ENCODE peak calls at places on chromosomes 2 and 18, in nine cellular contexts. One of them, this sample, is unnamed.

GRCh38 chr2:99481941-99482340 is 7.9 kb downstream of the REV1 start:
- DNase-seq in CD8-positive, alpha-beta memory T cell: no peak
- DNase-seq in foreskin keratinocyte: peak; percentile 54
- DNase-seq in AG04450: no peak
- DNase-seq in tibial artery: no peak
- DNase-seq in stomach: no peak
- DNase-seq in lung: no peak
- DNase-seq in PC-3: no peak
- DNase-seq in HCT116: no peak
- DNase-seq in this sample: no peak

GRCh38 chr2:52456759-52457377 is 1310.7 kb upstream of the CHAC2 start:
- DNase-seq in CD8-positive, alpha-beta memory T cell: no peak
- DNase-seq in foreskin keratinocyte: no peak
- DNase-seq in AG04450: no peak
- DNase-seq in tibial artery: no peak
- DNase-seq in stomach: no peak
- DNase-seq in lung: no peak
- DNase-seq in PC-3: no peak
- DNase-seq in HCT116: no peak
- DNase-seq in this sample: no peak

GRCh38 chr2:66003931-66004330 is 431.0 kb upstream of the MEIS1 start:
- DNase-seq in CD8-positive, alpha-beta memory T cell: no peak
- DNase-seq in foreskin keratinocyte: no peak
- DNase-seq in AG04450: no peak
- DNase-seq in tibial artery: no peak
- DNase-seq in stomach: no peak
- DNase-seq in lung: no peak
- DNase-seq in PC-3: no peak
- DNase-seq in HCT116: no peak
- DNase-seq in this sample: no peak

GRCh38 chr2:219832904-219833303 is 205.5 kb downstream of the SLC4A3 start:
- DNase-seq in CD8-positive, alpha-beta memory T cell: no peak
- DNase-seq in foreskin keratinocyte: no peak
- DNase-seq in AG04450: no peak
- DNase-seq in tibial artery: no peak
- DNase-seq in stomach: no peak
- DNase-seq in lung: no peak
- DNase-seq in PC-3: no peak
- DNase-seq in HCT116: no peak
- DNase-seq in this sample: no peak

GRCh38 chr2:109295070-109295780 is 166.2 kb downstream of the SH3RF3 start:
- DNase-seq in CD8-positive, alpha-beta memory T cell: no peak
- DNase-seq in foreskin keratinocyte: no peak
- DNase-seq in AG04450: no peak
- DNase-seq in tibial artery: no peak
- DNase-seq in stomach: no peak
- DNase-seq in lung: no peak
- DNase-seq in PC-3: no peak
- DNase-seq in HCT116: no peak
- DNase-seq in this sample: no peak

GRCh38 chr2:160505236-160505635 is 11.6 kb upstream of the RBMS1 start:
- DNase-seq in CD8-positive, alpha-beta memory T cell: no peak
- DNase-seq in foreskin keratinocyte: no peak
- DNase-seq in AG04450: no peak
- DNase-seq in tibial artery: no peak
- DNase-seq in stomach: no peak
- DNase-seq in lung: no peak
- DNase-seq in PC-3: peak; percentile 7
- DNase-seq in HCT116: no peak
- DNase-seq in this sample: no peak

GRCh38 chr2:169768262-169768995 is 30.2 kb upstream of the SSB start:
- DNase-seq in CD8-positive, alpha-beta memory T cell: peak; percentile 14
- DNase-seq in foreskin keratinocyte: no peak
- DNase-seq in AG04450: no peak
- DNase-seq in tibial artery: no peak
- DNase-seq in stomach: no peak
- DNase-seq in lung: peak; percentile 31
- DNase-seq in PC-3: no peak
- DNase-seq in HCT116: no peak
- DNase-seq in this sample: no peak

GRCh38 chr2:230602562-230603230 is 109.9 kb upstream of the CAB39 start:
- DNase-seq in CD8-positive, alpha-beta memory T cell: peak; percentile 17
- DNase-seq in foreskin keratinocyte: no peak
- DNase-seq in AG04450: no peak
- DNase-seq in tibial artery: no peak
- DNase-seq in stomach: no peak
- DNase-seq in lung: no peak
- DNase-seq in PC-3: no peak
- DNase-seq in HCT116: no peak
- DNase-seq in this sample: no peak

GRCh38 chr2:191933307-191934105 is 86.6 kb upstream of the CAVIN2 start:
- DNase-seq in CD8-positive, alpha-beta memory T cell: no peak
- DNase-seq in foreskin keratinocyte: peak; percentile 71
- DNase-seq in AG04450: peak; percentile 37
- DNase-seq in tibial artery: no peak
- DNase-seq in stomach: no peak
- DNase-seq in lung: no peak
- DNase-seq in PC-3: no peak
- DNase-seq in HCT116: no peak
- DNase-seq in this sample: no peak

GRCh38 chr2:104969564-104969963 is 68.3 kb upstream of the MRPS9 start:
- DNase-seq in CD8-positive, alpha-beta memory T cell: no peak
- DNase-seq in foreskin keratinocyte: peak; percentile 35
- DNase-seq in AG04450: no peak
- DNase-seq in tibial artery: no peak
- DNase-seq in stomach: no peak
- DNase-seq in lung: no peak
- DNase-seq in PC-3: peak; percentile 75
- DNase-seq in HCT116: peak; percentile 83
- DNase-seq in this sample: peak; percentile 8

GRCh38 chr18:58785171-58785805 is 79.4 kb upstream of the ZNF532 start:
- DNase-seq in CD8-positive, alpha-beta memory T cell: no peak
- DNase-seq in foreskin keratinocyte: peak; percentile 100
- DNase-seq in AG04450: peak; percentile 62
- DNase-seq in tibial artery: peak; percentile 23
- DNase-seq in stomach: peak; percentile 43
- DNase-seq in lung: peak; percentile 32
- DNase-seq in PC-3: peak; percentile 98
- DNase-seq in HCT116: peak; percentile 88
- DNase-seq in this sample: peak; percentile 80

GRCh38 chr18:464311-464659 is 36.2 kb downstream of the COLEC12 start:
- DNase-seq in CD8-positive, alpha-beta memory T cell: no peak
- DNase-seq in foreskin keratinocyte: no peak
- DNase-seq in AG04450: no peak
- DNase-seq in tibial artery: no peak
- DNase-seq in stomach: no peak
- DNase-seq in lung: no peak
- DNase-seq in PC-3: no peak
- DNase-seq in HCT116: no peak
- DNase-seq in this sample: no peak

DNA sequence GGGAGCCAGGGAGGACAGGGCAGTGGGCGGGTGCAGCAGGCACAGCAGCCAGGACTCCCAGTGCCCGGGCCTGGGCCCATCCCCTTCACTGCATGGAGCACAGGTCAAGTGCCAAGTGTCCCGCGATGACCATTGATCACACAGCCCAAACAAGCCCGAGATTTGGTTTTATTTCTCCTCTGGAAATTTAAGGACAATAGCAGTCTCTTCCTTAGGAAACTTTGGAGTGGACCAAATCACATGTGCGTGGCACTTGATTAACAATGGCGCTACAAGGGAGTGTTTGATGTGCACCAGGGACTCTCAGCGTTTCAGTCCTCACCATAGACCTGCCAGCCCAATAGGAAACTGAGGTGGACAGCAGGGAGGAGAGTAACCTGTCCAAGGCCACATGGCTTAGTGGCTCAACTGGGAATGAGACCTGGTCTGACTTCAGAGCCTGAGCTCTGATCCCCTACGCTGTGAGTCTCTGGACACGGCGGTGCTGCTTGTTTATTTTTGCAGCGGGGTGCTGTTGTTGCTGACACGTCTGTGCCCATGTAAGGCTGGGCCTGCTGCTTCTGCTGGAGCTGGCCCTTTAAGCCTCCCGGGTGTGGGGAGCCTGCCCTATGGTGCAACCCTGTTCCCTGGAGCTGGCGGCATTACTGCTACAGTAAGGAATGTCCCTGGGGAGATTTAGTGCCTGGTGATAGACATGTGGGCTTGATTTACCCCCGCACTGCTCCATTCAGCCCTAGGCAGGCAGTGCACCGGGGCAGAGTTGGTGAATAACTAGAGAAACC is 194.2 kb downstream of the INHBB start:
- DNase-seq in CD8-positive, alpha-beta memory T cell: no peak
- DNase-seq in foreskin keratinocyte: peak; percentile 70
- DNase-seq in AG04450: peak; percentile 76
- DNase-seq in tibial artery: peak; percentile 89
- DNase-seq in stomach: no peak
- DNase-seq in lung: peak; percentile 51
- DNase-seq in PC-3: peak; percentile 60
- DNase-seq in HCT116: no peak
- DNase-seq in this sample: peak; percentile 78
- H3K27ac ChIP-seq in CD8-positive, alpha-beta memory T cell: no peak overlapping the region
- H3K27ac ChIP-seq in foreskin keratinocyte: no peak overlapping the region
- H3K27ac ChIP-seq in AG04450: peak overlapping the region; percentile 70
- H3K27ac ChIP-seq in tibial artery: peak overlapping the region; percentile 73
- H3K27ac ChIP-seq in stomach: no peak overlapping the region
- H3K27ac ChIP-seq in lung: peak overlapping the region; percentile 20
- H3K27ac ChIP-seq in PC-3: no peak overlapping the region
- H3K27ac ChIP-seq in HCT116: no peak overlapping the region
- H3K27ac ChIP-seq in this sample: peak overlapping the region; percentile 42

GRCh38 chr18:26464128-26465011 is 84.0 kb downstream of the KCTD1 start:
- DNase-seq in CD8-positive, alpha-beta memory T cell: no peak
- DNase-seq in foreskin keratinocyte: no peak
- DNase-seq in AG04450: no peak
- DNase-seq in tibial artery: no peak
- DNase-seq in stomach: no peak
- DNase-seq in lung: no peak
- DNase-seq in PC-3: no peak
- DNase-seq in HCT116: no peak
- DNase-seq in this sample: no peak

GRCh38 chr18:26459884-26460283 is 88.5 kb downstream of the KCTD1 start:
- DNase-seq in CD8-positive, alpha-beta memory T cell: no peak
- DNase-seq in foreskin keratinocyte: no peak
- DNase-seq in AG04450: no peak
- DNase-seq in tibial artery: no peak
- DNase-seq in stomach: no peak
- DNase-seq in lung: no peak
- DNase-seq in PC-3: no peak
- DNase-seq in HCT116: no peak
- DNase-seq in this sample: no peak

GRCh38 chr18:26460449-26461091 is 87.8 kb downstream of the KCTD1 start:
- DNase-seq in CD8-positive, alpha-beta memory T cell: no peak
- DNase-seq in foreskin keratinocyte: peak; percentile 92
- DNase-seq in AG04450: no peak
- DNase-seq in tibial artery: no peak
- DNase-seq in stomach: peak; percentile 37
- DNase-seq in lung: no peak
- DNase-seq in PC-3: no peak
- DNase-seq in HCT116: no peak
- DNase-seq in this sample: peak; percentile 72

GRCh38 chr18:26461405-26461804 is 86.9 kb downstream of the KCTD1 start:
- DNase-seq in CD8-positive, alpha-beta memory T cell: no peak
- DNase-seq in foreskin keratinocyte: no peak
- DNase-seq in AG04450: no peak
- DNase-seq in tibial artery: no peak
- DNase-seq in stomach: no peak
- DNase-seq in lung: no peak
- DNase-seq in PC-3: no peak
- DNase-seq in HCT116: no peak
- DNase-seq in this sample: no peak

DNA sequence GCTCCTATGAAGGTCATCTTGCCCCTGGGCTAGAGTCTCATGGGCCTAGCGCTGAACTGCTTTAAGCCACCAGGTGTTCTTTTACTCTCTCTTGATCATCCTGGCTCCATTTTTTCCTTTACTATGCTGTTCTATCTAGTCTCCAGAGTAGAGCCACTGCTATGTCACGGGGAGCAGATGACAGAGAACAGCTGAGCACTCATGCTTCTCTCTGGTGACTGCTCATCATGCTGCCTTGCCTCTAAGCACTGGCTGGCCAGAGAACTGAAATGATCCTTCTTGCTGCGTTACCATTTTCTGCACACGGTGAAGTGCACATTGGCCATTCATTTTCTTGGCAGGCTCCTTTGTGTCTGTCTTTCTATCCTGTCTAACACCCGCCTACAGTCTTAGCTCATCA is 86.0 kb downstream of the KCTD1 start:
- DNase-seq in CD8-positive, alpha-beta memory T cell: no peak
- DNase-seq in foreskin keratinocyte: no peak
- DNase-seq in AG04450: no peak
- DNase-seq in tibial artery: no peak
- DNase-seq in stomach: no peak
- DNase-seq in lung: no peak
- DNase-seq in PC-3: no peak
- DNase-seq in HCT116: no peak
- DNase-seq in this sample: no peak
- H3K27ac ChIP-seq in CD8-positive, alpha-beta memory T cell: no peak overlapping the region
- H3K27ac ChIP-seq in foreskin keratinocyte: no peak overlapping the region
- H3K27ac ChIP-seq in AG04450: no peak overlapping the region
- H3K27ac ChIP-seq in tibial artery: no peak overlapping the region
- H3K27ac ChIP-seq in stomach: no peak overlapping the region
- H3K27ac ChIP-seq in lung: no peak overlapping the region
- H3K27ac ChIP-seq in PC-3: no peak overlapping the region
- H3K27ac ChIP-seq in HCT116: no peak overlapping the region
- H3K27ac ChIP-seq in this sample: peak overlapping the region; percentile 69

DNA sequence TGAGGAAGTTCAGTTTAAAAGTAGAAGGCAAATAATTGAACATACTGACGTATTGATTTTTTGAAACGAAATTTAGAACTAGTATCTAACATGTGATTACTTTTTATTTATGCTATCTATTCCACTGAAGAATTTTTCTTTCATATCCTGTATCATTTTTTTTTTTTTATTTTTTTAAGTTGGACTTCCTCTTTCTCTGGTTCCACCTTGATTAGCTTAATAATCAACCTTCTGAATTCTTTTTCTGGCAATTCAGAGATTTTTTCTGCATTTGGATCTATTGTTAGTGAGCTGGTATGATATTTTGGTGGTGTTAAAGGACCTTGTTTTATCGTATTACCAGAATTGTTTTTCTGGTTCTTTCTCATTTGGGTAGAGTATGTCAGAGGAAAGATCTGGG is 411.2 kb downstream of the SOX11 start:
- DNase-seq in CD8-positive, alpha-beta memory T cell: no peak
- DNase-seq in foreskin keratinocyte: no peak
- DNase-seq in AG04450: no peak
- DNase-seq in tibial artery: no peak
- DNase-seq in stomach: no peak
- DNase-seq in lung: no peak
- DNase-seq in PC-3: no peak
- DNase-seq in HCT116: no peak
- DNase-seq in this sample: no peak
- H3K27ac ChIP-seq in CD8-positive, alpha-beta memory T cell: no peak overlapping the region
- H3K27ac ChIP-seq in foreskin keratinocyte: no peak overlapping the region
- H3K27ac ChIP-seq in AG04450: no peak overlapping the region
- H3K27ac ChIP-seq in tibial artery: no peak overlapping the region
- H3K27ac ChIP-seq in stomach: peak overlapping the region; percentile 62
- H3K27ac ChIP-seq in lung: no peak overlapping the region
- H3K27ac ChIP-seq in PC-3: no peak overlapping the region
- H3K27ac ChIP-seq in HCT116: no peak overlapping the region
- H3K27ac ChIP-seq in this sample: no peak overlapping the region

GRCh38 chr18:77517901-77518300 is 268.3 kb downstream of the GALR1 start:
- DNase-seq in CD8-positive, alpha-beta memory T cell: no peak
- DNase-seq in foreskin keratinocyte: no peak
- DNase-seq in AG04450: no peak
- DNase-seq in tibial artery: no peak
- DNase-seq in stomach: no peak
- DNase-seq in lung: no peak
- DNase-seq in PC-3: no peak
- DNase-seq in HCT116: no peak
- DNase-seq in this sample: no peak

GRCh38 chr18:77512152-77512551 is 262.5 kb downstream of the GALR1 start:
- DNase-seq in CD8-positive, alpha-beta memory T cell: no peak
- DNase-seq in foreskin keratinocyte: no peak
- DNase-seq in AG04450: no peak
- DNase-seq in tibial artery: no peak
- DNase-seq in stomach: no peak
- DNase-seq in lung: no peak
- DNase-seq in PC-3: no peak
- DNase-seq in HCT116: no peak
- DNase-seq in this sample: no peak
- H3K27ac ChIP-seq in CD8-positive, alpha-beta memory T cell: no peak overlapping the region
- H3K27ac ChIP-seq in foreskin keratinocyte: no peak overlapping the region
- H3K27ac ChIP-seq in AG04450: no peak overlapping the region
- H3K27ac ChIP-seq in tibial artery: no peak overlapping the region
- H3K27ac ChIP-seq in stomach: no peak overlapping the region
- H3K27ac ChIP-seq in lung: no peak overlapping the region
- H3K27ac ChIP-seq in PC-3: no peak overlapping the region
- H3K27ac ChIP-seq in HCT116: no peak overlapping the region
- H3K27ac ChIP-seq in this sample: no peak overlapping the region

This sample was measured in RWPE1.